ENCODE peak calls at places on chromosomes 6 and 20, in five cellular contexts. E, P, S, L and K are unnamed samples.
A peak's percentile ranks its signal among the peaks of the same experiment; 100 is the strongest.

GRCh38 chr6:144659202-144659731 is 374.1 kb downstream of the UTRN start:
- DNase-seq in E (peak; percentile 34), P (no peak), S (no peak), L (no peak), K (peak; percentile 42)

GRCh38 chr6:160586374-160586773 is 77.7 kb downstream of the LPA start:
- DNase-seq in E (no peak), P (no peak), S (no peak), L (no peak), K (no peak)

GRCh38 chr20:41650221-41650948 is 32.2 kb upstream of the CHD6 start:
- DNase-seq in E (no peak), P (no peak), S (peak; percentile 66), L (no peak), K (no peak)

GRCh38 chr20:31260326-31260932 is 3.0 kb downstream of the DEFB115 start:
- DNase-seq in E (no peak), P (peak; percentile 2), S (peak; percentile 23), L (no peak), K (no peak)

GRCh38 chr20:17716331-17716730 is 16.6 kb downstream of the BANF2 start:
- DNase-seq in E (no peak), P (no peak), S (no peak), L (no peak), K (no peak)

GRCh38 chr20:43590036-43590391 is 723 bp upstream of the IFT52 start:
- DNase-seq in E (no peak), P (no peak), S (no peak), L (peak; percentile 9), K (no peak)

GRCh38 chr6:14000901-14001300 is 76.1 kb downstream of the RNF182 start:
- DNase-seq in E (no peak), P (no peak), S (no peak), L (no peak), K (peak; percentile 37)

GRCh38 chr6:160275511-160276003 is 16.9 kb upstream of the SLC22A2 start:
- DNase-seq in E (no peak), P (no peak), S (no peak), L (no peak), K (peak; percentile 1)

GRCh38 chr20:50034567-50035170 is 51.9 kb downstream of the SNAI1 start:
- DNase-seq in E (no peak), P (no peak), S (peak; percentile 62), L (no peak), K (peak; percentile 78)

GRCh38 chr6:39416728-39417127 is 94.2 kb upstream of the KCNK16 start:
- DNase-seq in E (no peak), P (no peak), S (peak; percentile 85), L (no peak), K (peak; percentile 98)

GRCh38 chr6:53179961-53180651 is 31.5 kb upstream of the GCM1 start:
- DNase-seq in E (peak; percentile 73), P (no peak), S (peak; percentile 80), L (peak; percentile 18), K (no peak)

GRCh38 chr6:14398953-14399352 is 281.4 kb downstream of the CD83 start:
- DNase-seq in E (no peak), P (no peak), S (no peak), L (no peak), K (no peak)

GRCh38 chr6:138086573-138087196 is 20.5 kb downstream of the PERP start:
- DNase-seq in E (no peak), P (no peak), S (peak; percentile 95), L (no peak), K (no peak)

GRCh38 chr20:59938696-59939051 is 1.4 kb downstream of the PPP1R3D start:
- DNase-seq in E (peak; percentile 7), P (peak; percentile 53), S (peak; percentile 24), L (no peak), K (peak; percentile 47)

GRCh38 chr6:72245565-72245964 is 359.2 kb downstream of the RIMS1 start:
- DNase-seq in E (no peak), P (no peak), S (peak; percentile 1), L (no peak), K (no peak)

GRCh38 chr6:73688351-73688750 is 7.7 kb upstream of the CD109 start:
- DNase-seq in E (no peak), P (no peak), S (no peak), L (no peak), K (no peak)

DNA sequence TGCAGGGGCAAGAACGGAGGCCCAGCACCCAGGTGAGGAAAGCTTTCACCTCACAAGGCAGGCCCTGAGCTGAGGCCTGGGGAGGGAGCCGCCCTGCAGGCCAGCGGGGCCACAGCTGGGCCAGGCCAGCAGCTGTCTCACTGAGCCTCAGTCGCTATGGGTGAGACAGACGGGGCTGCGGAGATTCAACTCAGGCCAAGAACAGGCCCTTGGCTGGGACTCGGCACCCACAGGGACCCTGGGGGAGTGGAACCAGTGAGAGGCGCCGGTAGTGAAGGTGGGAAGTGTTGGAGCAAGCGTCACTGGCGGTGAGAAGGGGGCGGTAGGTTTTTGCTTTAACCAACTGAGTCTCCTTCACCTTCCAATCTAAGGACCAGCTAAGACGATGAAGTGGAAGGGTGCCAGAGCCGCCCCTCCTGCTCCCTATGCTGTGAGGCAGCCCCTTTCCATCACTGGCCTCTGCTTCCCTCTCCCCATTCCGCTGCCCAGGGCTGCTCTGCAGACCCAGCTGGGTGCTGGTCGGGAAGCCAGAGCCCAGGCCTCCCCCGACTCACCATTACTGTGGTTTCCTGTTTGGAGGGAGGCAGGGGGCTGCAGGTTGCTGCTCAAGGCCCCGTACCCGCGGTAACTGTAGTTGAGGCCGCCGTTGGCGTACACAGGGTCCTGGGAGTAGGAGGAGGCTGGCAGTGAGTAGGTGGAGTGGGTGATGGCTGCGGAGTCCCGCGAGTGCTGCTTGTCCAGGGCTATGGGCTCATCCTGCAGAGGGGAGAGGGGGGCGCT is 93.7 kb downstream of the ASXL1 start:
- DNase-seq in E (no peak), P (no peak), S (no peak), L (no peak), K (no peak)
- TF ChIP-seq CTCF in E (no peak), P (no peak), S (no peak), L (no peak), K (no peak)

DNA sequence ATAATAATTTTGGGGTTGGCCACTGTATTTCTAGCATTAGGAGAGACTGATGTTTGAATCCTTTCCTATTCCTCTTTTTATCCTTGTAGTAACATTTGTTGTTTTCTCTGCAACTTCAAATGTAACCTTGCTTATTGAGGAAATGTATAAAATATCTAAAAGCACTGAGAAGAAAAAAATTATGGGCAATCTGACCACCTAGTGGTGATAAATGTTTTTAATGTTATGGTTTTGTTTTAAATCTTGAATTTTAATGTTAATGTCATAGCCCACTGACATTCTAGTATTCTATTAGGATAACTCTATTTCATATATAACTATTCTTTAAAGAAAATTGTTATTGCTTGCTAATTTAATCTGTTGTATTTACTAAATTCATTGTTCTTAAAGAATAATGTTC is 134.4 kb downstream of the FARS2 start:
- DNase-seq in E (no peak), P (no peak), S (no peak), L (no peak), K (no peak)
- TF ChIP-seq CTCF in E (no peak), P (peak; percentile 70), S (no peak), L (no peak), K (no peak)

GRCh38 chr6:33001685-33002084 is 7.7 kb downstream of the HLA-DOA start:
- DNase-seq in E (no peak), P (no peak), S (no peak), L (no peak), K (no peak)

GRCh38 chr6:33004940-33005339 is 4.5 kb downstream of the HLA-DOA start:
- DNase-seq in E (no peak), P (no peak), S (no peak), L (no peak), K (no peak)

GRCh38 chr6:32995448-32995847 is 13.9 kb downstream of the HLA-DOA start:
- DNase-seq in E (no peak), P (no peak), S (no peak), L (no peak), K (no peak)

GRCh38 chr6:33000053-33000452 is 9.3 kb downstream of the HLA-DOA start:
- DNase-seq in E (peak; percentile 73), P (no peak), S (peak; percentile 69), L (no peak), K (no peak)
- TF ChIP-seq CTCF in E (peak; percentile 70), P (peak; percentile 15), S (peak; percentile 60), L (no peak), K (no peak)

GRCh38 chr6:116434056-116434725 is 27.0 kb upstream of the CALHM6 start:
- DNase-seq in E (no peak), P (no peak), S (no peak), L (no peak), K (no peak)
- TF ChIP-seq CTCF in E (no peak), P (no peak), S (no peak), L (no peak), K (no peak)

GRCh38 chr6:7720346-7720745 is 5.6 kb upstream of the BMP6 start:
- DNase-seq in E (no peak), P (no peak), S (no peak), L (no peak), K (no peak)

GRCh38 chr6:7723041-7723447 is 2.9 kb upstream of the BMP6 start:
- DNase-seq in E (peak; percentile 77), P (peak; percentile 64), S (peak; percentile 81), L (peak; percentile 37), K (peak; percentile 91)

GRCh38 chr6:7723554-7723953 is 2.3 kb upstream of the BMP6 start:
- DNase-seq in E (no peak), P (no peak), S (no peak), L (no peak), K (no peak)

GRCh38 chr6:7719364-7719763 is 6.5 kb upstream of the BMP6 start:
- DNase-seq in E (no peak), P (no peak), S (no peak), L (no peak), K (no peak)

GRCh38 chr6:7721654-7722053 is 4.2 kb upstream of the BMP6 start:
- DNase-seq in E (peak; percentile 28), P (no peak), S (peak; percentile 55), L (no peak), K (peak; percentile 71)
- TF ChIP-seq CTCF in E (peak; percentile 28), P (peak; percentile 72), S (peak; percentile 44), L (no peak), K (peak; percentile 59)

GRCh38 chr20:2402271-2402980 is 21.7 kb downstream of the TGM6 start:
- DNase-seq in E (no peak), P (peak; percentile 68), S (peak; percentile 89), L (no peak), K (peak; percentile 71)
- TF ChIP-seq CTCF in E (peak; percentile 8), P (peak; percentile 83), S (peak; percentile 66), L (no peak), K (peak; percentile 65)